ENCODE peak calls at places on chromosomes 1 and 21, in four cellular contexts. One of them, this sample, is unnamed.

GRCh38 chr1:24745711-24746582 is 700 bp downstream of the CLIC4 start:
- DNase-seq in mesendoderm: peak
- DNase-seq in H9: no peak
- DNase-seq in H1: no peak
- DNase-seq in this sample: peak

GRCh38 chr1:238552271-238552670 is 661.5 kb upstream of the ZP4 start:
- DNase-seq in H9: no peak
- DNase-seq in mesendoderm: no peak
- DNase-seq in H1: no peak
- DNase-seq in this sample: no peak

GRCh38 chr1:37096523-37096922 is 62.2 kb upstream of the GRIK3 start:
- DNase-seq in H1: peak
- DNase-seq in mesendoderm: peak
- DNase-seq in H9: peak
- DNase-seq in this sample: no peak

GRCh38 chr1:2980073-2980791 is 41.0 kb upstream of the ACTRT2 start:
- DNase-seq in H1: no peak
- DNase-seq in mesendoderm: no peak
- DNase-seq in H9: no peak
- DNase-seq in this sample: no peak

GRCh38 chr1:232306269-232306911 is 323.5 kb downstream of the SIPA1L2 start:
- DNase-seq in mesendoderm: peak
- DNase-seq in H9: peak
- DNase-seq in H1: no peak
- DNase-seq in this sample: no peak

GRCh38 chr1:13585996-13586395 is 2.4 kb downstream of the PDPN start:
- DNase-seq in H9: no peak
- DNase-seq in H1: no peak
- DNase-seq in mesendoderm: no peak
- DNase-seq in this sample: no peak

GRCh38 chr1:64117492-64117891 is 85.9 kb upstream of the UBE2U start:
- DNase-seq in H9: no peak
- DNase-seq in H1: no peak
- DNase-seq in mesendoderm: no peak
- DNase-seq in this sample: no peak

GRCh38 chr21:26918318-26919065 is 48.4 kb downstream of the ADAMTS5 start:
- DNase-seq in mesendoderm: peak
- DNase-seq in H1: no peak
- DNase-seq in H9: no peak
- DNase-seq in this sample: peak

GRCh38 chr21:39525129-39525528 is 73.4 kb downstream of the SH3BGR start:
- DNase-seq in mesendoderm: no peak
- DNase-seq in H9: no peak
- DNase-seq in H1: no peak
- DNase-seq in this sample: no peak

GRCh38 chr1:78334952-78335351 is 155.8 kb upstream of the PTGFR start:
- DNase-seq in H9: no peak
- DNase-seq in mesendoderm: no peak
- DNase-seq in H1: no peak
- DNase-seq in this sample: no peak

GRCh38 chr1:47865881-47866535 is 131.2 kb downstream of the TRABD2B start:
- DNase-seq in H1: no peak
- DNase-seq in mesendoderm: no peak
- DNase-seq in H9: no peak
- DNase-seq in this sample: no peak

GRCh38 chr1:201245082-201245481 is 38.2 kb upstream of the PKP1 start:
- DNase-seq in H1: no peak
- DNase-seq in H9: no peak
- DNase-seq in mesendoderm: no peak
- DNase-seq in this sample: no peak

GRCh38 chr1:71809085-71809484 is 473.3 kb downstream of the NEGR1 start:
- DNase-seq in mesendoderm: no peak
- DNase-seq in H1: no peak
- DNase-seq in H9: no peak
- DNase-seq in this sample: no peak

GRCh38 chr21:38293113-38293512 is 36.3 kb downstream of the KCNJ15 start:
- DNase-seq in H9: no peak
- DNase-seq in mesendoderm: no peak
- DNase-seq in H1: no peak
- DNase-seq in this sample: no peak

GRCh38 chr21:14569868-14570267 is 23.8 kb upstream of the SAMSN1 start:
- DNase-seq in H9: no peak
- DNase-seq in mesendoderm: no peak
- DNase-seq in H1: no peak
- DNase-seq in this sample: no peak

GRCh38 chr1:2151252-2151651 is 43.3 kb downstream of the FAAP20 start:
- DNase-seq in mesendoderm: no peak
- DNase-seq in H1: no peak
- DNase-seq in H9: no peak
- DNase-seq in this sample: no peak

GRCh38 chr1:97433520-97434175 is 487.2 kb downstream of the DPYD start:
- DNase-seq in mesendoderm: no peak
- DNase-seq in H1: no peak
- DNase-seq in H9: no peak
- DNase-seq in this sample: peak

GRCh38 chr1:31870086-31870736 is 54.4 kb upstream of the SPOCD1 start:
- DNase-seq in mesendoderm: no peak
- DNase-seq in H9: no peak
- DNase-seq in H1: no peak
- DNase-seq in this sample: no peak

GRCh38 chr21:21788591-21788990 is 790.4 kb downstream of the NCAM2 start:
- DNase-seq in H1: no peak
- DNase-seq in mesendoderm: no peak
- DNase-seq in H9: no peak
- DNase-seq in this sample: no peak

GRCh38 chr1:59008599-59009347 is 224.9 kb upstream of the JUN start:
- DNase-seq in mesendoderm: peak
- DNase-seq in H1: no peak
- DNase-seq in H9: no peak
- DNase-seq in this sample: peak

GRCh38 chr21:42025392-42026071 is 15.4 kb upstream of the ZBTB21 start:
- DNase-seq in mesendoderm: no peak
- DNase-seq in H9: no peak
- DNase-seq in H1: no peak
- DNase-seq in this sample: peak

GRCh38 chr1:82807563-82807962 is 1006.8 kb downstream of the ADGRL2 start:
- DNase-seq in H9: no peak
- DNase-seq in H1: no peak
- DNase-seq in mesendoderm: no peak
- DNase-seq in this sample: no peak

GRCh38 chr1:60245371-60245770 is 171.8 kb upstream of the C1orf87 start:
- DNase-seq in H1: no peak
- DNase-seq in mesendoderm: no peak
- DNase-seq in H9: no peak
- DNase-seq in this sample: no peak

GRCh38 chr1:198556969-198557368 is 16.5 kb upstream of the ATP6V1G3 start:
- DNase-seq in H9: no peak
- DNase-seq in mesendoderm: no peak
- DNase-seq in H1: no peak
- DNase-seq in this sample: no peak

GRCh38 chr1:4614371-4615137 is 39.9 kb upstream of the AJAP1 start:
- DNase-seq in H9: no peak
- DNase-seq in H1: no peak
- DNase-seq in mesendoderm: no peak
- DNase-seq in this sample: no peak

GRCh38 chr1:4615501-4615900 is 38.9 kb upstream of the AJAP1 start:
- DNase-seq in H9: no peak
- DNase-seq in H1: no peak
- DNase-seq in mesendoderm: no peak
- DNase-seq in this sample: no peak

GRCh38 chr1:4617506-4617905 is 36.9 kb upstream of the AJAP1 start:
- DNase-seq in mesendoderm: no peak
- DNase-seq in H9: no peak
- DNase-seq in H1: no peak
- DNase-seq in this sample: no peak

GRCh38 chr1:4615138-4615470 is 39.3 kb upstream of the AJAP1 start:
- DNase-seq in mesendoderm: no peak
- DNase-seq in H1: no peak
- DNase-seq in H9: no peak
- DNase-seq in this sample: no peak

DNA sequence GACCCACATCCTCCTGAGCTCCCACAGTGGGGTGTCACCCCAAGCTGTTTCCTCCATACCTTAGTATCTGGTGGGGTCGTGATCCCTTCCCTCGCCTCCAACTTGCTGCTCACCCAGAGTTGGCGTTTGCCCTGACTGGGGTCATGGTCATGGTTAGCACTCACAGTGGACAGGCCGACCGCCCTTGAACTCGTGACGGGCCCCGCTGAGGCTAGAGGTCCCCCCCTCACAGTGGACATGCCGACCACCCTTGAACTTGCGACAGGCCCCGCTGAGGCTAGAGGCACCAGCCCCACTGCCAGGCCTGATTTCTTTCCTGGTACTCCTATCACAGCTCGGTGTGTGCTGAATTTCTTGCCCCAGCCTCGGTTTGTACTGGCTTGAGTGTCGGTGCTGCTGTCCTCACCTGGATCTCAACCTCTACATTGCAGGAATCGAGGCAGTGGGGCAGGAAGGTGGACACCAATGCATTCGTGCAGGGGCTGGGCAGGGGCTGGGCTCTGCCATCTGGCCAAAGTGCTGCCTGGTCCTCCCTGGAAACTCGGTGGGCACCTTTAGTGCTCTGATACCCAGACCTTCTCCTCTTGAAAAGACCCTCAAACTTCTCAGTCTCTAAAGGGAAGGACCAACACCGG is 37.5 kb upstream of the AJAP1 start:
- DNase-seq in H1: no peak
- DNase-seq in H9: no peak
- DNase-seq in mesendoderm: no peak
- DNase-seq in this sample: no peak
- H4K5ac ChIP-seq in H1: no peak
- H4K5ac ChIP-seq in H9: no peak
- H4K5ac ChIP-seq in mesendoderm: no peak
- H4K5ac ChIP-seq in this sample: no peak

DNA sequence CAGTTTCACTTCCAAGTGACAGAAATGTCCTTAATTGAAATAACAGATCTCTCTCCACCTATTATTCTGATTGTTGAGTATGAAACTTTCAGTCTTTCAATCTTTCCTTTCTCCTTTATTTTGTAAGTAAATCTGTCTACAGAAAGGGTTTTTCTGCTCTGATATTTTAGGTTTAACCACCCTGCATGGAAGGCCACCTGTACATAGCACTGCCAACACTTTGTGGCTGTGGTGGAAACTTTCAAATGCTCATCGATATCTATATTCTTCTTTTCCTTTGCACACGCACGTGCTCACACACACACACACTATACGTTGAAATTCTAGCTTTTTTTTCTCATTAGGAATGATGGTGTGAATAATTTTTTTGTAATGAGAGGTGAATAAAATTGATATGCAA is 1179.3 kb downstream of the KCNT2 start:
- DNase-seq in H9: no peak
- DNase-seq in H1: no peak
- DNase-seq in mesendoderm: no peak
- DNase-seq in this sample: no peak
- H4K5ac ChIP-seq in H9: no peak
- H4K5ac ChIP-seq in H1: no peak
- H4K5ac ChIP-seq in mesendoderm: no peak
- H4K5ac ChIP-seq in this sample: no peak

GRCh38 chr1:236733654-236734053 is 47.4 kb downstream of the ACTN2 start:
- DNase-seq in H1: no peak
- DNase-seq in H9: no peak
- DNase-seq in mesendoderm: no peak
- DNase-seq in this sample: no peak
- H4K5ac ChIP-seq in H1: no peak
- H4K5ac ChIP-seq in H9: no peak
- H4K5ac ChIP-seq in mesendoderm: no peak
- H4K5ac ChIP-seq in this sample: no peak

DNA sequence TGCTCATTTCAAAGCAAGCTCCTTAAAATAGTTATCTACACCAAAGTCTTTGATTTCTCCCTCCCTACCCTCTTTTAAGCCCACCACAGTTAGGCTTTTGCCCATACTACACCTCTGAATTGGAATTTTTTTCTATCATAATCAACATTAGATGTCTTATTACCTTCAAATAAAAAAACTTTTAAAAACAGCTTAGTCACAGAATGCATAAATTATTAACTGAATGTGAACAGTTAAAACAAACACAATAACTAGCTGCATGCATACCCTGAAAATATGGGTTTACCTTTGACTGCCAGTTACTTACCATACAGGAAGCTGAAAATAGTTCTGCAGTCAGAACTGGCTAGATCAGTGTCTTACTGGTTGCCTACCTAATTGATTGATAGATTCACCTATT is 210.9 kb downstream of the TGFB2 start:
- DNase-seq in H9: no peak
- DNase-seq in mesendoderm: no peak
- DNase-seq in H1: no peak
- DNase-seq in this sample: no peak
- H4K5ac ChIP-seq in H9: no peak
- H4K5ac ChIP-seq in mesendoderm: no peak
- H4K5ac ChIP-seq in H1: no peak
- H4K5ac ChIP-seq in this sample: no peak

DNA sequence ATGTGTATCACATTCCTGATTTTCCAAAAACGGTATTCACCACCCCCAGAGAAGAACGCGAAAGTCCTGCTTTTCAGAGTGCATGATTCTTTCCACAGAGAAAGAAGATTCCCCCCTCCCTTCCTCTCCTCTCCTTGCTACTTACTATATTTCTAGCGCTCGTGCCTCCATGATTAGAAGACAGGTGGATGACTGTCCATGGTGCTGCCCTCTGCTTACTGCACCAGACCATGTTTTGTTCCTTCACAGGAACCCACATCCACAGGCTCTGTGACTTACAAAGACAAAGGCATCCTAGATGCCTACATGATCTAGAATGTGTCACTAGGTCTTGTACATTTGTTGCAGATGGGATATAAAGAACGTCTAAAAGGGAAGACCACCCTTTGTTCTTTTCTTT is 49.1 kb upstream of the ZNF648 start:
- DNase-seq in mesendoderm: peak
- DNase-seq in H1: no peak
- DNase-seq in H9: no peak
- DNase-seq in this sample: no peak
- H4K5ac ChIP-seq in mesendoderm: no peak
- H4K5ac ChIP-seq in H1: no peak
- H4K5ac ChIP-seq in H9: no peak
- H4K5ac ChIP-seq in this sample: no peak

GRCh38 chr1:234624718-234625117 is 14.7 kb upstream of the IRF2BP2 start:
- DNase-seq in H1: no peak
- DNase-seq in mesendoderm: no peak
- DNase-seq in H9: no peak
- DNase-seq in this sample: no peak

GRCh38 chr1:234627009-234627950 is 17.3 kb upstream of the IRF2BP2 start:
- DNase-seq in H9: no peak
- DNase-seq in H1: no peak
- DNase-seq in mesendoderm: no peak
- DNase-seq in this sample: no peak

GRCh38 chr1:234626391-234626790 is 16.4 kb upstream of the IRF2BP2 start:
- DNase-seq in H9: no peak
- DNase-seq in mesendoderm: no peak
- DNase-seq in H1: no peak
- DNase-seq in this sample: no peak

GRCh38 chr1:234629026-234629425 is 19.0 kb upstream of the IRF2BP2 start:
- DNase-seq in H1: no peak
- DNase-seq in H9: no peak
- DNase-seq in mesendoderm: no peak
- DNase-seq in this sample: no peak

GRCh38 chr1:234628099-234628498 is 18.1 kb upstream of the IRF2BP2 start:
- DNase-seq in mesendoderm: no peak
- DNase-seq in H1: no peak
- DNase-seq in H9: no peak
- DNase-seq in this sample: peak
- H4K5ac ChIP-seq in mesendoderm: no peak
- H4K5ac ChIP-seq in H1: no peak
- H4K5ac ChIP-seq in H9: no peak
- H4K5ac ChIP-seq in this sample: no peak

This sample was measured in IMR-90.